ENCODE peak calls at places on chromosome 20, in four cellular contexts. T is trophoblast cell, S is neuronal stem cell, L is IMR-90. P is an unnamed sample. For H3K36me3, the result is how much of the 10 kb centered on the place peaks cover.

GRCh38 chr20:39605908-39606307 is 643.8 kb downstream of the DHX35 start:
- DNase-seq in T (peak), S (no peak), L (no peak), P (no peak)

GRCh38 chr20:47792021-47792618 is 6.8 kb upstream of the SULF2 start:
- DNase-seq in T (no peak), S (no peak), L (peak), P (peak)

GRCh38 chr20:31933698-31934097 is 18.1 kb downstream of the PDRG1 start:
- DNase-seq in T (no peak), S (no peak), L (no peak), P (no peak)

GRCh38 chr20:6709865-6710595 is 57.5 kb upstream of the BMP2 start:
- DNase-seq in T (no peak), S (no peak), L (peak), P (peak)

GRCh38 chr20:63152322-63153253 is 63.3 kb downstream of the YTHDF1 start:
- DNase-seq in T (no peak), S (no peak), L (no peak), P (no peak)

GRCh38 chr20:8310618-8311017 is 178.6 kb downstream of the PLCB1 start:
- DNase-seq in T (no peak), S (no peak), L (no peak), P (no peak)

GRCh38 chr20:39641423-39641822 is 679.3 kb downstream of the DHX35 start:
- DNase-seq in T (no peak), S (no peak), L (no peak), P (no peak)

GRCh38 chr20:17969276-17969883 is 562 bp downstream of the MGME1 start:
- DNase-seq in T (peak), S (no peak), L (no peak), P (peak)

GRCh38 chr20:62872184-62872862 is 10.7 kb upstream of the TCFL5 start:
- DNase-seq in T (no peak), S (no peak), L (no peak), P (no peak)

GRCh38 chr20:57272883-57273282 is 6.4 kb upstream of the BMP7 start:
- DNase-seq in T (no peak), S (no peak), L (no peak), P (no peak)

GRCh38 chr20:63775096-63775978 is 35.8 kb downstream of the SLC2A4RG start:
- DNase-seq in T (no peak), S (peak), L (peak), P (peak)

GRCh38 chr20:3797592-3798404 is 1.7 kb downstream of the CDC25B start:
- DNase-seq in T (no peak), S (no peak), L (peak), P (peak)

GRCh38 chr20:41011551-41012067 is 17.0 kb upstream of the TOP1 start:
- DNase-seq in T (peak), S (no peak), L (no peak), P (no peak)

GRCh38 chr20:40464731-40465208 is 224.3 kb downstream of the MAFB start:
- DNase-seq in T (no peak), S (no peak), L (no peak), P (no peak)

GRCh38 chr20:51164732-51165530 is 142.0 kb upstream of the KCNG1 start:
- DNase-seq in T (no peak), S (no peak), L (no peak), P (no peak)

GRCh38 chr20:25242231-25242630 is 5.7 kb upstream of the PYGB start:
- DNase-seq in T (no peak), S (no peak), L (no peak), P (no peak)

GRCh38 chr20:37357481-37358365 is 11.8 kb downstream of the SRC start:
- DNase-seq in T (no peak), S (no peak), L (no peak), P (no peak)

GRCh38 chr20:62815066-62815991 is 1.5 kb upstream of the COL9A3 start:
- DNase-seq in T (no peak), S (no peak), L (peak), P (peak)

GRCh38 chr20:2984956-2985661 is 58.3 kb upstream of the GNRH2 start:
- DNase-seq in T (peak), S (no peak), L (peak), P (peak)

GRCh38 chr20:62366370-62367135 is 559 bp downstream of the LAMA5 start:
- DNase-seq in T (peak), S (peak), L (no peak), P (no peak)

GRCh38 chr20:47019106-47019824 is 124.6 kb downstream of the EYA2 start:
- DNase-seq in T (no peak), S (no peak), L (peak), P (peak)

GRCh38 chr20:13105864-13106457 is 97.2 kb downstream of the SPTLC3 start:
- DNase-seq in T (no peak), S (no peak), L (peak), P (peak)

GRCh38 chr20:62496525-62497218 is 20.9 kb upstream of the GATA5 start:
- DNase-seq in T (no peak), S (no peak), L (no peak), P (no peak)

GRCh38 chr20:6583134-6583738 is 184.2 kb upstream of the BMP2 start:
- DNase-seq in T (no peak), S (peak), L (peak), P (peak)

GRCh38 chr20:3778976-3779375 is 2.3 kb downstream of the SPEF1 start:
- DNase-seq in T (no peak), S (no peak), L (no peak), P (no peak)

GRCh38 chr20:38754924-38755323 is 6.7 kb downstream of the ACTR5 start:
- DNase-seq in T (no peak), S (no peak), L (no peak), P (no peak)

GRCh38 chr20:61896058-61896961 is 169.4 kb downstream of the TAF4 start:
- DNase-seq in T (peak), S (peak), L (peak), P (peak)

GRCh38 chr20:63461364-63461763 is 11.1 kb downstream of the KCNQ2 start:
- DNase-seq in T (no peak), S (no peak), L (no peak), P (no peak)

GRCh38 chr20:38730989-38731737 is 6.9 kb downstream of the SLC32A1 start:
- DNase-seq in T (peak), S (peak), L (peak), P (peak)

GRCh38 chr20:24470031-24470781 is 777 bp downstream of the SYNDIG1 start:
- DNase-seq in T (no peak), S (peak), L (no peak), P (no peak)

GRCh38 chr20:2692036-2692885 is at the start of gene EBF4:
- DNase-seq in T (no peak), S (no peak), L (no peak), P (peak)

GRCh38 chr20:1933465-1933870 is 38.3 kb downstream of the SIRPA start:
- DNase-seq in T (no peak), S (no peak), L (peak), P (peak)

GRCh38 chr20:63959699-63960075 is 3.5 kb upstream of the UCKL1 start:
- DNase-seq in T (no peak), S (no peak), L (no peak), P (no peak)

GRCh38 chr20:61980647-61981583 is 84.8 kb downstream of the TAF4 start:
- DNase-seq in T (no peak), S (no peak), L (no peak), P (peak)

GRCh38 chr20:40502431-40502992 is 186.5 kb downstream of the MAFB start:
- DNase-seq in T (no peak), S (peak), L (no peak), P (no peak)

GRCh38 chr20:63580796-63581461 is 6.9 kb upstream of the HELZ2 start:
- DNase-seq in T (peak), S (no peak), L (peak), P (peak)

GRCh38 chr20:58361549-58361948 is 27.5 kb upstream of the VAPB start:
- DNase-seq in T (no peak), S (no peak), L (peak), P (peak)
- H3K36me3 ChIP-seq in T (under half), S (under half), L (under half), P (under half)

DNA sequence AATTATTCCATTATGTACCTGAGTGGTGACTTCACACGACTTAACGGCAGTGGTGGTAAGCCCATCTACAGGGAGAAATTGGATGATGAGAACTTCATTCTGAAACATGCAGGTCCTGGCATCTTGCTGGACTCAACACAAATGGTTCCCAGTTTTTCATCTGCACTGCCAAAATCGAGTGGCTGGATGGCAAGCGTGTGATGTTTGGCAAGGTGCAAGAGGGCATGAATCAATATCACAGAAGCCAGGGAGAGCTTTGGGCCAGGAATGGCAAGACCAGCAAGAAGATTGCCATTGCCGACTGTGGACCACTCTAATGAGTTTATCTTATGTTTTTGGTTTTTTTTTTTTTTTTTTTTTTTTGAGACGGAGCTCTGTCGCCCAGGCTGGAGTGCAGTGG is 172.3 kb downstream of the ZNF217 start:
- DNase-seq in T (no peak), S (no peak), L (no peak), P (no peak)
- H2BK120ac ChIP-seq in T (no peak), S (no peak), L (no peak), P (no peak)

DNA sequence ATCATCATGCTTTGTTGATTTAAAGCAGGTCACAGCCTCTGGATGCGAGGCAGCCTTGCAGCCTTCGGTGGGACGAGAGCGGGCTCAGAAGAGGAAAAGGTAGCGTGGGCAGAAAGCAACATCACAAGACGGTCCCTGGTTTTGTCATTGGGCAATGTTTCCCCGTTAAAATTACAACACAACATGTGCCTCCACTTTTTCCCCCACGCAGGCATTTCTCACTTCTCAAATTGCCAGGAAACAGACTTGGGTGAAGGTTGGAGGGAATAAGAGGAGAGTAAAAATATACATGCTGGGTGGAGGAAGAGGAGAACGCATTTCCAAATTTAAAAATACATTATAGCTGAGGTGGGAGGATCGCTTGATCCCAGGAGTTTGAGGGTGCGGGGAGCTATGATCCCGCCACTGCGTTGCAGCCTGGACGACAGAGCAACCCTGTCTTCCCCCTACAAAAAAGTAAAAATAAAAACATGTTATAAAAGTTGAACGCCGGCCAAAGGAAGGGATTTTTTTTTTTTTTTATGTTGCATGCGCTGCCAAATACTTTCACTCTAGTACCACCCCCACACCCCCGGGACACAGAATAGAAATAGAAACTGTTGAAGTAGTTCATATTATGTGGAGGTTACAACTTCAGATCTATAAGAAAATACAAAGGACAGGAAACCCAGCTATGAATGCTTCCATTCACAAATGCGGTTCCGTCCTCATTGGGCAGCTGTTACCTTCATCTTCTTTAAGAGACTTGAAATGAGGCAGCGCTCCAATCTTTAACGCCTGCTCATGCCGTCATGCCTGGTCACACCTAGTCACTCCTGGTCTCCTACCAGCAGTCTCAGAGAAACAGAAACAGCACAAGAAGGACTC is 13.8 kb upstream of the NAA20 start:
- DNase-seq in T (peak), S (no peak), L (peak), P (no peak)
- H3K36me3 ChIP-seq in T (under half), S (under half), L (under half), P (under half)

GRCh38 chr20:34155864-34156263 is 43.8 kb upstream of the EIF2S2 start:
- DNase-seq in T (no peak), S (no peak), L (no peak), P (no peak)
- H2BK120ac ChIP-seq in T (no peak), S (no peak), L (no peak), P (no peak)

GRCh38 chr20:58677205-58677604 is 15.4 kb upstream of the NPEPL1 start:
- DNase-seq in T (no peak), S (no peak), L (no peak), P (no peak)

GRCh38 chr20:58676161-58676560 is 16.4 kb upstream of the NPEPL1 start:
- DNase-seq in T (no peak), S (no peak), L (no peak), P (no peak)

GRCh38 chr20:58675641-58676040 is 17.0 kb upstream of the NPEPL1 start:
- DNase-seq in T (no peak), S (no peak), L (no peak), P (no peak)

GRCh38 chr20:58677808-58678207 is 14.8 kb upstream of the NPEPL1 start:
- DNase-seq in T (no peak), S (no peak), L (no peak), P (no peak)

GRCh38 chr20:58678806-58679205 is 13.8 kb upstream of the NPEPL1 start:
- DNase-seq in T (no peak), S (no peak), L (no peak), P (no peak)
- H3K36me3 ChIP-seq in T (under half), S (under half), L (under half), P (under half)

DNA sequence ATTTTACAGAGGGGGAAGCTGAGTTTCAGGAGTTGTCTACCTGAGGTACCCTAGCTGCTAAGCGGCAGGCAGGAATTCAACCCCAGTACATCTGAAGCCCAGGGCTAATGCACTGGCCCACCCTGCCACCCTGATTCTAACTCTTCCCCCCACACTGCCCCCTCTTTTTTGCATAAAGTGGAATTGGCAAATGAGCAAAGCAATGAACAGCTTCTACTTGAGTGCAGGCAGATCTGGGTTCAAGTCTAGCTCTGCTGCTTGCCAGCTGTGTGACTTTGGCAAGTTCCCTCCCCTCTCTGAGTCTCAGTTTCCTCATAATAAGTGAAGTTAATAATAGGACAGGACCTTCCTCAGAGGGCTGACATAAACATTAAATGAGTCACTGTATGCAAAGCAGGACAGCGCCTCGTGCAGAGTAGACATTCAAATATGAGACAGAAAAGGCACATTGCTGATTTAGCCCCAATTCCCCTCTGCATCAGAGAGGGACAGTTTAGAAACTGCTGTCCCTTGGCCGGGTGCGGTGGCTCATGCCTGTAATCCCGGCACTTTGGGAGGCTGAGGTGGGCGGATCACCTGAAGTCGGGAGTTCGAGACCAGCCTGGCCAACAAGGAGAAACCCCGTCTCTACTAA is 4.7 kb downstream of the ADA start:
- DNase-seq in T (peak), S (no peak), L (peak), P (peak)
- H2BK120ac ChIP-seq in T (no peak), S (no peak), L (no peak), P (no peak)

GRCh38 chr20:60221593-60221992 is 263.4 kb downstream of the CDH26 start:
- DNase-seq in T (no peak), S (no peak), L (no peak), P (no peak)
- H3K36me3 ChIP-seq in T (under half), S (under half), L (under half), P (under half)

GRCh38 chr20:23061262-23061661 is 11.8 kb upstream of the THBD start:
- DNase-seq in T (no peak), S (no peak), L (no peak), P (no peak)
- H2BK120ac ChIP-seq in T (peak), S (no peak), L (no peak), P (peak)

DNA sequence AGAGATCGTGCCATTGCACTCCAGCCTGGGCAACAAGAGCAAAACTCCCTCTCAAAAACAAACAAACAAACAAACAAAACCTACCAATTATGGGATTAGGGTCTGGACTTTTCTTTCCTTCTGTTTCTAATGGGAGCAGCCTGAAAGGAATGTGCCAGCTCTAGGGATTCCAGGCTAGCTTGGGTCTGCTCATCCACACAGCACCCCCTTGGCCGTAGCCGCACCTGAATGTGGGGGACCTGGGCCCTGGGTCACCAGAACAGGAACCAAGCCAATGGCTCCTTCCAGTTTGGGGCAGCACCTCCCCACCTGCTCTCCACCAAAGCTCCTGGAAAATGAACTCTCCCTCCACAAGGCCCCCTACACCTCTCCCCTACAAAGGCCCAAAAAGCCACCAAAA is 6.7 kb downstream of the CTSZ start:
- DNase-seq in T (no peak), S (no peak), L (no peak), P (no peak)
- H3K36me3 ChIP-seq in T (under half), S (under half), L (under half), P (half or more)